ENCODE peak calls at places on chromosomes 16 and 17, in nine cellular contexts. J is CD8-positive, alpha-beta T cell; V is A549; F is activated CD4-positive, alpha-beta T cell treated with anti-CD3 and anti-CD28 coated beads, Interleukin-2, amount 50 U/mL, for 1 hour; E is iPS DF 6.9; N is activated T-helper 9 cell treated with anti-CD3 and anti-CD28 coated beads, Interleukin-2, amount 50 U/mL, for 16 hours; P is NCI-H345; R is astrocyte of the spinal cord; Y is AG09319. L is an unnamed sample.

GRCh38 chr16:85291302-85292148 is 179.3 kb upstream of the CIBAR2 start:
- DNase-seq in R (no peak), F (no peak), Y (no peak), E (no peak), N (no peak), V (no peak), P (no peak), J (no peak), L (no peak)

GRCh38 chr17:151886-152859 is 14.8 kb downstream of the SCGB1C2 start:
- DNase-seq in E (no peak), N (no peak), R (no peak), J (no peak), P (no peak), F (no peak), V (no peak), Y (no peak), L (no peak)

GRCh38 chr16:57951204-57951960 is 19.5 kb downstream of the CNGB1 start:
- DNase-seq in E (no peak), J (no peak), N (no peak), V (no peak), P (no peak), F (no peak), R (no peak), Y (no peak), L (no peak)

GRCh38 chr17:57541472-57542394 is 203.4 kb downstream of the CCDC182 start:
- DNase-seq in F (no peak), Y (no peak), P (no peak), R (peak; percentile 58), E (no peak), J (no peak), N (no peak), V (peak; percentile 97), L (no peak)

GRCh38 chr17:77609553-77610517 is 348.7 kb upstream of the TNRC6C start:
- DNase-seq in V (no peak), R (no peak), N (peak; percentile 14), E (no peak), Y (no peak), P (no peak), J (peak; percentile 64), F (peak; percentile 54), L (no peak)

GRCh38 chr16:47627056-47627455 is 165.9 kb downstream of the PHKB start:
- DNase-seq in P (no peak), E (no peak), J (no peak), F (no peak), V (no peak), R (no peak), Y (no peak), N (no peak), L (no peak)

GRCh38 chr16:15972046-15972868 is 22.8 kb downstream of the ABCC1 start:
- DNase-seq in Y (no peak), R (no peak), J (no peak), E (no peak), V (no peak), P (no peak), F (no peak), N (no peak), L (no peak)

GRCh38 chr17:46158323-46159296 is 34.6 kb downstream of the KANSL1 start:
- DNase-seq in E (no peak), P (peak; percentile 43), Y (no peak), V (no peak), F (no peak), J (no peak), R (no peak), N (no peak), L (no peak)